ENCODE peak calls at places on chromosomes 4 and X, in four cellular contexts. One of them, this sample, is unnamed.

GRCh38 chr4:68373513-68373912 is 23.6 kb upstream of the YTHDC1 start:
- DNase-seq in K562: peak
- DNase-seq in WTC11: peak
- DNase-seq in HepG2: no peak
- DNase-seq in this sample: no peak

GRCh38 chrX:2863646-2864045 is 34.9 kb downstream of the GYG2 start:
- DNase-seq in K562: no peak
- DNase-seq in WTC11: peak
- DNase-seq in HepG2: no peak
- DNase-seq in this sample: no peak

GRCh38 chr4:138034871-138035270 is 207.3 kb downstream of the SLC7A11 start:
- DNase-seq in K562: peak
- DNase-seq in WTC11: no peak
- DNase-seq in HepG2: no peak
- DNase-seq in this sample: peak

GRCh38 chr4:17961249-17961648 is 60.3 kb downstream of the LCORL start:
- DNase-seq in K562: no peak
- DNase-seq in WTC11: no peak
- DNase-seq in HepG2: no peak
- DNase-seq in this sample: no peak

GRCh38 chrX:45769919-45770582 is 569.4 kb upstream of the DIPK2B start:
- DNase-seq in K562: peak
- DNase-seq in WTC11: no peak
- DNase-seq in HepG2: peak
- DNase-seq in this sample: peak

GRCh38 chr4:164373021-164373420 is 380.9 kb upstream of the SMIM31 start:
- DNase-seq in K562: no peak
- DNase-seq in WTC11: no peak
- DNase-seq in HepG2: no peak
- DNase-seq in this sample: no peak

GRCh38 chrX:153765138-153766079 is 1.4 kb downstream of the PLXNB3 start:
- DNase-seq in K562: peak
- DNase-seq in WTC11: no peak
- DNase-seq in HepG2: peak
- DNase-seq in this sample: no peak

GRCh38 chrX:108122748-108123147 is 31.2 kb downstream of the ATG4A start:
- DNase-seq in K562: no peak
- DNase-seq in WTC11: no peak
- DNase-seq in HepG2: no peak
- DNase-seq in this sample: no peak

GRCh38 chrX:136028383-136028984 is 43.2 kb downstream of the SLC9A6 start:
- DNase-seq in K562: peak
- DNase-seq in WTC11: no peak
- DNase-seq in HepG2: peak
- DNase-seq in this sample: peak

GRCh38 chr4:7677086-7677485 is 242.4 kb upstream of the PSAPL1 start:
- DNase-seq in K562: no peak
- DNase-seq in WTC11: no peak
- DNase-seq in HepG2: no peak
- DNase-seq in this sample: no peak

GRCh38 chrX:144681501-144681900 is 565.8 kb upstream of the SPANXN1 start:
- DNase-seq in K562: no peak
- DNase-seq in WTC11: no peak
- DNase-seq in HepG2: no peak
- DNase-seq in this sample: no peak

GRCh38 chr4:53128959-53129358 is 236.9 kb downstream of the SCFD2 start:
- DNase-seq in K562: no peak
- DNase-seq in WTC11: no peak
- DNase-seq in HepG2: no peak
- DNase-seq in this sample: no peak

GRCh38 chrX:149720021-149720689 is 8.3 kb downstream of the MAGEA11 start:
- DNase-seq in K562: peak
- DNase-seq in WTC11: no peak
- DNase-seq in HepG2: peak
- DNase-seq in this sample: no peak

GRCh38 chr4:153763404-153763803 is 3.6 kb upstream of the RNF175 start:
- DNase-seq in K562: peak
- DNase-seq in WTC11: peak
- DNase-seq in HepG2: no peak
- DNase-seq in this sample: no peak

GRCh38 chr4:112451831-112452230 is 64.1 kb downstream of the NEUROG2 start:
- DNase-seq in K562: no peak
- DNase-seq in WTC11: no peak
- DNase-seq in HepG2: no peak
- DNase-seq in this sample: no peak

GRCh38 chr4:121709766-121710405 is 13.1 kb upstream of the ANXA5 start:
- DNase-seq in K562: no peak
- DNase-seq in WTC11: no peak
- DNase-seq in HepG2: no peak
- DNase-seq in this sample: no peak

GRCh38 chr4:28654618-28655017 is 1794.0 kb downstream of the STIM2 start:
- DNase-seq in K562: no peak
- DNase-seq in WTC11: no peak
- DNase-seq in HepG2: no peak
- DNase-seq in this sample: no peak

GRCh38 chr4:155802573-155802972 is 43.8 kb downstream of the GUCY1B1 start:
- DNase-seq in K562: peak
- DNase-seq in WTC11: no peak
- DNase-seq in HepG2: no peak
- DNase-seq in this sample: no peak

GRCh38 chr4:68808060-68808459 is 7.7 kb upstream of the UGT2B10 start:
- DNase-seq in K562: no peak
- DNase-seq in WTC11: no peak
- DNase-seq in HepG2: no peak
- DNase-seq in this sample: no peak

GRCh38 chr4:138494931-138495330 is 252.8 kb upstream of the SLC7A11 start:
- DNase-seq in K562: peak
- DNase-seq in WTC11: peak
- DNase-seq in HepG2: peak
- DNase-seq in this sample: peak

GRCh38 chr4:36285784-36286480 is 4.5 kb downstream of the DTHD1 start:
- DNase-seq in K562: no peak
- DNase-seq in WTC11: no peak
- DNase-seq in HepG2: no peak
- DNase-seq in this sample: no peak

GRCh38 chrX:24080670-24081069 is 25.9 kb downstream of the EIF2S3 start:
- DNase-seq in K562: no peak
- DNase-seq in WTC11: no peak
- DNase-seq in HepG2: no peak
- DNase-seq in this sample: no peak

GRCh38 chr4:25484243-25484721 is 107.2 kb downstream of the ANAPC4 start:
- DNase-seq in K562: no peak
- DNase-seq in WTC11: no peak
- DNase-seq in HepG2: no peak
- DNase-seq in this sample: no peak

GRCh38 chrX:143632625-143633387 is 3.1 kb downstream of the SLITRK4 start:
- DNase-seq in K562: no peak
- DNase-seq in WTC11: no peak
- DNase-seq in HepG2: no peak
- DNase-seq in this sample: no peak

GRCh38 chr4:118967393-118967792 is 78.7 kb downstream of the SYNPO2 start:
- DNase-seq in K562: no peak
- DNase-seq in WTC11: no peak
- DNase-seq in HepG2: no peak
- DNase-seq in this sample: no peak

DNA sequence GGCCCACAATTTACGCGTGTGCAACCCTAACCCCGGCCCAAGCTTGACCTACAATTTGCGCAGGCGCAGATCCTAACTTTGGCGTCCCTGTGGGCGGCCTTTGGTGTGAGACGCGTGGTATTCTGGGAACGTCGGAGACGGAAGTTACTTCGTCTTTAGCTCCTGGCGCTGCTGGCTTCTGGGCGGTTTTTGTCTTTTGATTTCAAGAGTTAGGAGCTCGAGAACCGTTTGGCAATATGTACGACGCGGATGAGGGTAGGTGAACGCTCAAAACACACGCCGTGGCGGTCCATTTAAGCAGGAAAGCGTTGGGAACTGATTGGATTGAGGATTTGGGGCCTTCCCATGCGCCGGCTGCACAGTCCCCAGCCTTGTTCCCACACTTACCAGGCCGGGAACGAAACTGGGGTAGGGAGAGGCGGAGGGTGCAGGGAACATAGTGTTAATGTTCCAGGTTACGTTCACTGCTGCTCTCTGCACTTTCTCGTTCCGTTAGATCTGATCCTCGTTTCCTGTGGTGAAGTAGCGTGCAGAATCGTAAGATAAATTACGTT is at the start of gene POLR2B:
- DNase-seq in K562: peak
- DNase-seq in WTC11: peak
- DNase-seq in HepG2: peak
- DNase-seq in this sample: peak
- TF ChIP-seq HMGXB4 in K562: no peak
- TF ChIP-seq HMGXB4 in WTC11: no peak
- TF ChIP-seq HMGXB4 in HepG2: peak
- TF ChIP-seq HMGXB4 in this sample: no peak

DNA sequence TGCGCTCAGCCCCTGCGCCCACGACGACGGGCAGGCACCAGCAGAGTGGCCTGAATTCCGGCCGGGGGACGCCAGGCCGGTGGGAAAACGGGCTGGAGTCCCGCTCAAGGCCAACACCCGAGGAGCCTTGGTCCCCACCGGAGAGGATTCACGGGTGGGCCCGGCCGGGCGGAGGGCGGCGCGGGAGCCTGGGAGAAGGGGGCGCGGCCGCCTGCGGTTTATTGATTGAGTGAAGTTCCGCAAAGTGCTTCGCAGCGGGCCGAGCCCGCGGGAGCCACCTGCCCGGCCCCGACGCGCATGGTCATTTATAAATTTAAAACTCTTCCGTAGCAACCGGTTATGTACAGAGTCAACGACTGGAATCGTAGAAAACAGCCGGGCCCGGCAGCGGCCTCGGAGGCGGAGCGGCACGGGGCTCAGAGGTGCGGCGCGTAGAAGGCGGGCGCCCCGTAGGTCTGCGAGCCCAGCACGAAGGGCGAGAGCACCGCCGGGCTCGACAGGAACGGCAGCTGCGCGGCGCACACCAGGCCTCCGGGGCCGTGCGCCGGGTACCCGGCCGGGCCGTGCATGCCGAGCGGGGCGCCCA is 3.6 kb downstream of the NKX1-1 start:
- DNase-seq in K562: no peak
- DNase-seq in WTC11: no peak
- DNase-seq in HepG2: no peak
- DNase-seq in this sample: no peak
- TF ChIP-seq HMGXB4 in K562: no peak
- TF ChIP-seq HMGXB4 in WTC11: no peak
- TF ChIP-seq HMGXB4 in HepG2: no peak
- TF ChIP-seq HMGXB4 in this sample: no peak

GRCh38 chr4:163063891-163064290 is 102.8 kb downstream of the NAF1 start:
- DNase-seq in K562: no peak
- DNase-seq in WTC11: no peak
- DNase-seq in HepG2: no peak
- DNase-seq in this sample: peak
- TF ChIP-seq HMGXB4 in K562: no peak
- TF ChIP-seq HMGXB4 in WTC11: no peak
- TF ChIP-seq HMGXB4 in HepG2: no peak
- TF ChIP-seq HMGXB4 in this sample: no peak

GRCh38 chrX:16511776-16512400 is 138.1 kb upstream of the S100G start:
- DNase-seq in K562: no peak
- DNase-seq in WTC11: no peak
- DNase-seq in HepG2: no peak
- DNase-seq in this sample: no peak
- TF ChIP-seq HMGXB4 in K562: no peak
- TF ChIP-seq HMGXB4 in WTC11: no peak
- TF ChIP-seq HMGXB4 in HepG2: no peak
- TF ChIP-seq HMGXB4 in this sample: no peak

This sample was measured in A549.